ENCODE peak calls at places on chromosomes 16 and 17, in ten cellular contexts. W is activated naive CD4-positive, alpha-beta T cell; L is stimulated activated naive CD8-positive, alpha-beta T cell treated with anti-CD3 and anti-CD28 coated beads, Interleukin-15, Interleukin-2, amounts not matched to agents 100 U/mL and 50 U/mL, for 24 hours; G is stimulated activated CD4-positive, alpha-beta T cell treated with anti-CD3 and anti-CD28 coated beads, Interleukin-1b, Interleukin-23, amount 100 ng/mL, for 1 hour; P is left ventricle myocardium inferior; J is NCI-H460; U is HEK293T; K is transverse colon; I is GM12865; Z is H7. F is an unnamed sample.

GRCh38 chr17:63082952-63083351 is 116.9 kb downstream of the TANC2 start:
- DNase-seq in W (no peak), L (no peak), G (no peak), P (no peak), J (no peak), U (no peak), K (no peak), I (no peak), Z (no peak), F (no peak)

GRCh38 chr16:26727801-26728200 is 338.9 kb upstream of the C16orf82 start:
- DNase-seq in W (no peak), L (no peak), G (no peak), P (no peak), J (no peak), U (no peak), K (no peak), I (no peak), Z (no peak), F (no peak)

GRCh38 chr17:50097907-50098306 is 2.8 kb downstream of the PDK2 start:
- DNase-seq in W (no peak), L (no peak), G (no peak), P (no peak), J (no peak), U (no peak), K (no peak), I (no peak), Z (no peak), F (no peak)

GRCh38 chr17:64679710-64680216 is 17.7 kb upstream of the SMURF2 start:
- DNase-seq in W (no peak), L (no peak), G (no peak), P (no peak), J (peak), U (no peak), K (no peak), I (no peak), Z (no peak), F (no peak)

GRCh38 chr17:80939151-80940145 is 52.2 kb upstream of the CHMP6 start:
- DNase-seq in W (no peak), L (no peak), G (no peak), P (no peak), J (no peak), U (no peak), K (no peak), I (no peak), Z (no peak), F (no peak)

GRCh38 chr17:29007456-29008455 is 1.9 kb upstream of the SEZ6 start:
- DNase-seq in W (no peak), L (no peak), G (no peak), P (no peak), J (peak), U (no peak), K (no peak), I (no peak), Z (peak), F (no peak)

GRCh38 chr17:71188811-71189492 is 931.9 kb upstream of the SOX9 start:
- DNase-seq in W (no peak), L (no peak), G (no peak), P (no peak), J (no peak), U (no peak), K (no peak), I (peak), Z (no peak), F (no peak)

GRCh38 chr16:11179569-11179968 is 76.4 kb downstream of the SOCS1 start:
- DNase-seq in W (no peak), L (no peak), G (no peak), P (no peak), J (no peak), U (no peak), K (no peak), I (no peak), Z (no peak), F (no peak)

GRCh38 chr17:73401911-73402310 is 90.1 kb upstream of the CDC42EP4 start:
- DNase-seq in W (no peak), L (no peak), G (no peak), P (peak), J (no peak), U (no peak), K (no peak), I (peak), Z (peak), F (peak)

GRCh38 chr16:15059324-15059723 is 3.5 kb upstream of the NTAN1 start:
- DNase-seq in W (no peak), L (no peak), G (no peak), P (no peak), J (no peak), U (no peak), K (no peak), I (no peak), Z (no peak), F (no peak)

F was measured in activated T-helper 1 cell treated with anti-CD3 and anti-CD28 coated beads, Interleukin-12 subunit alpha, Interleukin-12 subunit beta, Interleukin-2, Interleukin-4 antibody, amounts not matched to agents 30 ng/mL and 10 ng/mL and 1 ng/mL, durations not matched to agents 14 hours and 24 hours and 36 hours.